ENCODE peak calls at places on chromosomes 4 and X, in five cellular contexts. One of them, this sample, is unnamed.
A peak's percentile ranks its signal among the peaks of the same experiment; 100 is the strongest.

GRCh38 chrX:109040057-109040456 is 303.7 kb upstream of the IRS4 start:
- DNase-seq in HAP-1: no peak
- DNase-seq in HFFc6: no peak
- DNase-seq in GM04503: no peak
- DNase-seq in amygdala: no peak
- DNase-seq in this sample: no peak

GRCh38 chrX:70453024-70453618 is 8.5 kb downstream of the DLG3 start:
- DNase-seq in HAP-1: no peak
- DNase-seq in HFFc6: no peak
- DNase-seq in GM04503: no peak
- DNase-seq in amygdala: no peak
- DNase-seq in this sample: no peak

GRCh38 chr4:6953751-6954380 is 44.2 kb downstream of the TBC1D14 start:
- DNase-seq in HAP-1: no peak
- DNase-seq in HFFc6: no peak
- DNase-seq in amygdala: no peak
- DNase-seq in GM04503: peak; percentile 28
- DNase-seq in this sample: peak; percentile 23

GRCh38 chrX:153460826-153461225 is 9.6 kb downstream of the HAUS7 start:
- DNase-seq in amygdala: no peak
- DNase-seq in HAP-1: peak; percentile 28
- DNase-seq in HFFc6: no peak
- DNase-seq in GM04503: no peak
- DNase-seq in this sample: no peak

GRCh38 chrX:114344756-114345155 is 239.1 kb upstream of the HTR2C start:
- DNase-seq in HAP-1: peak; percentile 98
- DNase-seq in amygdala: no peak
- DNase-seq in GM04503: peak; percentile 1
- DNase-seq in HFFc6: peak; percentile 15
- DNase-seq in this sample: peak; percentile 1

GRCh38 chr4:127586922-127587571 is 45.7 kb upstream of the INTU start:
- DNase-seq in HFFc6: peak; percentile 37
- DNase-seq in HAP-1: peak; percentile 73
- DNase-seq in amygdala: no peak
- DNase-seq in GM04503: no peak
- DNase-seq in this sample: peak; percentile 3

GRCh38 chr4:81142744-81143143 is 72.3 kb downstream of the PRKG2 start:
- DNase-seq in amygdala: no peak
- DNase-seq in HAP-1: no peak
- DNase-seq in HFFc6: no peak
- DNase-seq in GM04503: no peak
- DNase-seq in this sample: peak; percentile 38

GRCh38 chrX:120290107-120290506 is 21.2 kb downstream of the TMEM255A start:
- DNase-seq in amygdala: no peak
- DNase-seq in HAP-1: no peak
- DNase-seq in HFFc6: no peak
- DNase-seq in GM04503: no peak
- DNase-seq in this sample: no peak

GRCh38 chr4:151583188-151583587 is 174.2 kb downstream of the FHIP1A start:
- DNase-seq in GM04503: no peak
- DNase-seq in amygdala: no peak
- DNase-seq in HAP-1: no peak
- DNase-seq in HFFc6: no peak
- DNase-seq in this sample: no peak

GRCh38 chr4:113469023-113469390 is 292.5 kb downstream of the CAMK2D start:
- DNase-seq in HFFc6: no peak
- DNase-seq in HAP-1: peak; percentile 73
- DNase-seq in GM04503: peak; percentile 38
- DNase-seq in amygdala: no peak
- DNase-seq in this sample: no peak

GRCh38 chr4:164204434-164204833 is 549.5 kb upstream of the SMIM31 start:
- DNase-seq in amygdala: no peak
- DNase-seq in HAP-1: peak; percentile 39
- DNase-seq in GM04503: no peak
- DNase-seq in HFFc6: no peak
- DNase-seq in this sample: no peak

GRCh38 chrX:3426552-3426951 is 80.1 kb upstream of the MXRA5 start:
- DNase-seq in GM04503: no peak
- DNase-seq in HFFc6: no peak
- DNase-seq in amygdala: no peak
- DNase-seq in HAP-1: no peak
- DNase-seq in this sample: no peak

GRCh38 chr4:113809313-113809712 is 47.8 kb upstream of the CAMK2D start:
- DNase-seq in HFFc6: no peak
- DNase-seq in GM04503: no peak
- DNase-seq in amygdala: no peak
- DNase-seq in HAP-1: no peak
- DNase-seq in this sample: no peak

GRCh38 chrX:1661048-1661921 is 46.4 kb downstream of the ASMT start:
- DNase-seq in GM04503: no peak
- DNase-seq in amygdala: no peak
- DNase-seq in HAP-1: no peak
- DNase-seq in HFFc6: no peak
- DNase-seq in this sample: no peak

GRCh38 chr4:13984996-13985780 is 357.7 kb upstream of the BOD1L1 start:
- DNase-seq in HAP-1: no peak
- DNase-seq in GM04503: peak; percentile 9
- DNase-seq in amygdala: no peak
- DNase-seq in HFFc6: no peak
- DNase-seq in this sample: no peak

GRCh38 chr4:16125571-16126445 is 42.0 kb upstream of the PROM1 start:
- DNase-seq in HFFc6: no peak
- DNase-seq in amygdala: no peak
- DNase-seq in HAP-1: no peak
- DNase-seq in GM04503: peak; percentile 24
- DNase-seq in this sample: no peak

GRCh38 chr4:169208516-169208915 is 62.2 kb downstream of the SH3RF1 start:
- DNase-seq in HAP-1: no peak
- DNase-seq in amygdala: no peak
- DNase-seq in GM04503: no peak
- DNase-seq in HFFc6: peak; percentile 53
- DNase-seq in this sample: no peak

GRCh38 chr4:85673540-85673939 is 198.6 kb downstream of the ARHGAP24 start:
- DNase-seq in HFFc6: no peak
- DNase-seq in HAP-1: no peak
- DNase-seq in GM04503: no peak
- DNase-seq in amygdala: no peak
- DNase-seq in this sample: no peak

This sample was measured in AG09319.